ENCODE peak calls at places on chromosome 1, in nine cellular contexts. N, K, A, Y, M, C, F, E and L are unnamed samples.

GRCh38 chr1:98389809-98390208 is 271.7 kb upstream of the SNX7 start:
- DNase-seq in N (no peak), K (no peak), A (no peak), Y (no peak), M (no peak), C (peak), F (no peak), E (no peak), L (no peak)

GRCh38 chr1:38135621-38136414 is 89.2 kb upstream of the POU3F1 start:
- DNase-seq in N (no peak), K (no peak), A (no peak), Y (no peak), M (no peak), C (no peak), F (no peak), E (no peak), L (no peak)

GRCh38 chr1:67851800-67852199 is 18.5 kb upstream of the GNG12 start:
- DNase-seq in N (no peak), K (no peak), A (no peak), Y (no peak), M (no peak), C (no peak), F (no peak), E (no peak), L (no peak)

GRCh38 chr1:91091812-91092211 is 70.0 kb upstream of the ZNF644 start:
- DNase-seq in N (no peak), K (no peak), A (no peak), Y (no peak), M (peak), C (no peak), F (no peak), E (no peak), L (no peak)

GRCh38 chr1:212471891-212472675 is 39.4 kb downstream of the NENF start:
- DNase-seq in N (no peak), K (no peak), A (no peak), Y (no peak), M (no peak), C (no peak), F (no peak), E (no peak), L (no peak)

GRCh38 chr1:26285366-26286063 is 5.6 kb downstream of the SH3BGRL3 start:
- DNase-seq in N (peak), K (no peak), A (no peak), Y (peak), M (no peak), C (no peak), F (no peak), E (no peak), L (peak)

GRCh38 chr1:235411489-235412486 is 44.6 kb downstream of the TBCE start:
- DNase-seq in N (no peak), K (no peak), A (peak), Y (no peak), M (peak), C (no peak), F (no peak), E (no peak), L (peak)

GRCh38 chr1:232980336-232980978 is 30.0 kb downstream of the NTPCR start:
- DNase-seq in N (no peak), K (no peak), A (no peak), Y (no peak), M (no peak), C (peak), F (no peak), E (peak), L (no peak)

GRCh38 chr1:237043846-237044636 is 2.1 kb downstream of the RYR2 start:
- DNase-seq in N (no peak), K (no peak), A (no peak), Y (no peak), M (no peak), C (no peak), F (no peak), E (no peak), L (no peak)

GRCh38 chr1:2400576-2400909 is 8.9 kb downstream of the RER1 start:
- DNase-seq in N (no peak), K (no peak), A (no peak), Y (no peak), M (no peak), C (no peak), F (no peak), E (no peak), L (no peak)
- TF ChIP-seq POLR2A in N (no peak), K (no peak), A (no peak), Y (no peak), M (no peak), C (no peak), F (no peak), E (no peak), L (no peak)

DNA sequence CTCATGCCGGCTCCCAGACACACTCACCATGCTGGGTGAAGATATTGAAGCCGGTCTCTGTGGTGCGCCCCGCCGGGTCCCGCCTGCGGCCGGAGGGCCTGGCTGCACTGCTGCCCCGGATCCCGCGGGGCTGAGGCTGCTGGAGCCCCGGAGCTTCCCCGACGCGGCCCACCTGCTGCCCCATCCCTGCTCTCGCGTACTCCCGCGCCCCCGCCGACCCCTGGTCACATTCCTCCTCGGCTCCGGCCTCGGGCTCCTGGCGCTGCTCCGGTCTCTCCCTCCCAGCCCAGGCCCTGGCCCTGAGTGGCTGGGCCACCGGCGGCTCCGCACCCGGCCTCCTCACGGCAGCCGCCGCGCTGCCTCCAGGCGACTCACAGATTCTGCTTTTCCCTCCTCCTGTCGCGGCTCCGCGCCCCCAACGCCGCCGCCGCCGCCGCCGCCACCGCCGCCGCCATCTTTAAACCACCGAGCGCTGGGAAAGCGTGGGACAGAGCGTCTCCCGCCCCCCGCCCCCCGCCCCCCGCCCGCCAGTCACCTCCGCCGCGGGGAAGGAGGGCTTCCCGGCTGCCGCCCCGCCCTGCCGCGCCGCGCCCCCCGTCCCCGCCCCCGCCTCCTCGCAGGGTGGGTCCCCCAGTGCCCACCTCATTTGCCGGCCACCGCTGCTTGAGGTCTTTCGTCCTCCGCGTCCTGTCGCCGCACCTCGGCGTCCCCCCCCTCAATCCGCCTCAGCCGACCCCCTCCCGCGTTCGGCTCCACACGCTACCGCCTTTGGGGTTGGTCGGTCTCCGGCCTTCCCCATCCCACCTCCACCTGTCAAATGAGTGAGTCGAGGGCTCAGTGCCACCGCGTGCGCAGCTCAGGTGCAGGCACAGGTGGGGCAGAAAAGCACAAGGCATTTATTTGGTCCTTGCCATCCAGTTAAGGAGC is at the start of gene ABL2:
- DNase-seq in N (peak), K (peak), A (peak), Y (peak), M (peak), C (no peak), F (no peak), E (peak), L (peak)
- TF ChIP-seq POLR2A in N (no peak), K (no peak), A (peak), Y (no peak), M (no peak), C (no peak), F (no peak), E (no peak), L (no peak)

GRCh38 chr1:224113918-224114786 is at the start of gene FBXO28:
- DNase-seq in N (peak), K (peak), A (peak), Y (peak), M (peak), C (peak), F (peak), E (peak), L (peak)
- TF ChIP-seq POLR2A in N (peak), K (peak), A (peak), Y (peak), M (no peak), C (peak), F (peak), E (peak), L (peak)

GRCh38 chr1:56915960-56916359 is 49.9 kb downstream of the C8B start:
- DNase-seq in N (no peak), K (no peak), A (peak), Y (no peak), M (peak), C (no peak), F (no peak), E (no peak), L (no peak)
- TF ChIP-seq POLR2A in N (no peak), K (no peak), A (no peak), Y (no peak), M (no peak), C (no peak), F (no peak), E (no peak), L (no peak)

GRCh38 chr1:32926562-32926961 is 25.4 kb upstream of the TMEM54 start:
- DNase-seq in N (no peak), K (no peak), A (no peak), Y (no peak), M (no peak), C (no peak), F (no peak), E (no peak), L (no peak)

GRCh38 chr1:32928285-32928684 is 27.1 kb upstream of the TMEM54 start:
- DNase-seq in N (no peak), K (no peak), A (no peak), Y (no peak), M (no peak), C (no peak), F (no peak), E (no peak), L (no peak)

GRCh38 chr1:32933742-32934322 is 30.8 kb downstream of the RNF19B start:
- DNase-seq in N (no peak), K (no peak), A (peak), Y (no peak), M (peak), C (peak), F (no peak), E (no peak), L (peak)

GRCh38 chr1:32927441-32927840 is 26.3 kb upstream of the TMEM54 start:
- DNase-seq in N (no peak), K (no peak), A (no peak), Y (no peak), M (no peak), C (no peak), F (no peak), E (no peak), L (no peak)

GRCh38 chr1:32931760-32932159 is 30.6 kb upstream of the TMEM54 start:
- DNase-seq in N (no peak), K (no peak), A (no peak), Y (no peak), M (no peak), C (no peak), F (no peak), E (no peak), L (no peak)
- TF ChIP-seq POLR2A in N (no peak), K (no peak), A (no peak), Y (no peak), M (no peak), C (no peak), F (no peak), E (no peak), L (no peak)

GRCh38 chr1:203536981-203537455 is 43.1 kb downstream of the OPTC start:
- DNase-seq in N (no peak), K (peak), A (peak), Y (no peak), M (peak), C (peak), F (no peak), E (no peak), L (no peak)
- TF ChIP-seq POLR2A in N (no peak), K (no peak), A (no peak), Y (no peak), M (no peak), C (no peak), F (no peak), E (no peak), L (no peak)